ENCODE peak calls at places on chromosome X, in eight cellular contexts. One of them, this sample, is unnamed.

GRCh38 chrX:16771483-16772398 is 14.5 kb upstream of the TXLNG start:
- DNase-seq in AG09319: no peak
- DNase-seq in HS-5: peak; percentile 39
- DNase-seq in NCI-H187: no peak
- DNase-seq in activated T-cell treated with anti-CD3 and anti-CD28 coated beads for 1 hour: no peak
- DNase-seq in endothelial cell: peak; percentile 2
- DNase-seq in ACHN: peak; percentile 3
- DNase-seq in NCI-H748 treated with DMSO at 0.1 percent for 48 hours: no peak
- DNase-seq in this sample: peak; percentile 44

GRCh38 chrX:7158468-7158990 is 10.6 kb upstream of the PUDP start:
- DNase-seq in AG09319: no peak
- DNase-seq in activated T-cell treated with anti-CD3 and anti-CD28 coated beads for 1 hour: no peak
- DNase-seq in NCI-H748 treated with DMSO at 0.1 percent for 48 hours: no peak
- DNase-seq in endothelial cell: no peak
- DNase-seq in HS-5: no peak
- DNase-seq in NCI-H187: no peak
- DNase-seq in ACHN: peak; percentile 3
- DNase-seq in this sample: no peak

GRCh38 chrX:148599404-148599803 is 99.0 kb downstream of the AFF2 start:
- DNase-seq in HS-5: no peak
- DNase-seq in activated T-cell treated with anti-CD3 and anti-CD28 coated beads for 1 hour: no peak
- DNase-seq in AG09319: no peak
- DNase-seq in endothelial cell: no peak
- DNase-seq in NCI-H187: no peak
- DNase-seq in NCI-H748 treated with DMSO at 0.1 percent for 48 hours: no peak
- DNase-seq in ACHN: no peak
- DNase-seq in this sample: no peak

GRCh38 chrX:135513140-135513535 is 7.3 kb upstream of the INTS6L start:
- DNase-seq in activated T-cell treated with anti-CD3 and anti-CD28 coated beads for 1 hour: no peak
- DNase-seq in HS-5: no peak
- DNase-seq in endothelial cell: no peak
- DNase-seq in NCI-H748 treated with DMSO at 0.1 percent for 48 hours: no peak
- DNase-seq in AG09319: no peak
- DNase-seq in ACHN: no peak
- DNase-seq in NCI-H187: no peak
- DNase-seq in this sample: no peak

GRCh38 chrX:54640721-54641120 is 110.7 kb downstream of the GNL3L start:
- DNase-seq in ACHN: no peak
- DNase-seq in NCI-H187: no peak
- DNase-seq in endothelial cell: no peak
- DNase-seq in NCI-H748 treated with DMSO at 0.1 percent for 48 hours: no peak
- DNase-seq in activated T-cell treated with anti-CD3 and anti-CD28 coated beads for 1 hour: no peak
- DNase-seq in AG09319: peak; percentile 10
- DNase-seq in HS-5: no peak
- DNase-seq in this sample: no peak

GRCh38 chrX:53605004-53605403 is 81.5 kb downstream of the HUWE1 start:
- DNase-seq in NCI-H748 treated with DMSO at 0.1 percent for 48 hours: no peak
- DNase-seq in AG09319: no peak
- DNase-seq in activated T-cell treated with anti-CD3 and anti-CD28 coated beads for 1 hour: no peak
- DNase-seq in endothelial cell: no peak
- DNase-seq in HS-5: no peak
- DNase-seq in NCI-H187: no peak
- DNase-seq in ACHN: no peak
- DNase-seq in this sample: no peak

GRCh38 chrX:129980540-129981206 is 1.8 kb upstream of the BCORL1 start:
- DNase-seq in HS-5: no peak
- DNase-seq in ACHN: peak; percentile 37
- DNase-seq in endothelial cell: no peak
- DNase-seq in AG09319: no peak
- DNase-seq in NCI-H187: no peak
- DNase-seq in activated T-cell treated with anti-CD3 and anti-CD28 coated beads for 1 hour: no peak
- DNase-seq in NCI-H748 treated with DMSO at 0.1 percent for 48 hours: no peak
- DNase-seq in this sample: peak; percentile 82

GRCh38 chrX:72492499-72492898 is 80.1 kb downstream of the HDAC8 start:
- DNase-seq in NCI-H187: no peak
- DNase-seq in AG09319: no peak
- DNase-seq in endothelial cell: no peak
- DNase-seq in HS-5: no peak
- DNase-seq in ACHN: no peak
- DNase-seq in activated T-cell treated with anti-CD3 and anti-CD28 coated beads for 1 hour: no peak
- DNase-seq in NCI-H748 treated with DMSO at 0.1 percent for 48 hours: no peak
- DNase-seq in this sample: no peak

GRCh38 chrX:85836868-85837267 is 210.5 kb downstream of the CHM start:
- DNase-seq in activated T-cell treated with anti-CD3 and anti-CD28 coated beads for 1 hour: no peak
- DNase-seq in NCI-H748 treated with DMSO at 0.1 percent for 48 hours: no peak
- DNase-seq in endothelial cell: no peak
- DNase-seq in NCI-H187: no peak
- DNase-seq in HS-5: no peak
- DNase-seq in ACHN: peak; percentile 6
- DNase-seq in AG09319: peak; percentile 3
- DNase-seq in this sample: no peak

GRCh38 chrX:119784747-119785446 is 6.5 kb downstream of the RPL39 start:
- DNase-seq in NCI-H187: no peak
- DNase-seq in endothelial cell: peak; percentile 39
- DNase-seq in ACHN: peak; percentile 19
- DNase-seq in AG09319: no peak
- DNase-seq in HS-5: no peak
- DNase-seq in activated T-cell treated with anti-CD3 and anti-CD28 coated beads for 1 hour: peak; percentile 14
- DNase-seq in NCI-H748 treated with DMSO at 0.1 percent for 48 hours: no peak
- DNase-seq in this sample: peak; percentile 47

GRCh38 chrX:1391370-1391706 is 575 bp downstream of the SLC25A6 start:
- DNase-seq in NCI-H187: no peak
- DNase-seq in ACHN: no peak
- DNase-seq in HS-5: peak; percentile 46
- DNase-seq in AG09319: no peak
- DNase-seq in activated T-cell treated with anti-CD3 and anti-CD28 coated beads for 1 hour: no peak
- DNase-seq in endothelial cell: peak; percentile 97
- DNase-seq in NCI-H748 treated with DMSO at 0.1 percent for 48 hours: no peak
- DNase-seq in this sample: peak; percentile 97

GRCh38 chrX:118627084-118627758 is 100.2 kb upstream of the IL13RA1 start:
- DNase-seq in NCI-H187: no peak
- DNase-seq in AG09319: no peak
- DNase-seq in HS-5: no peak
- DNase-seq in NCI-H748 treated with DMSO at 0.1 percent for 48 hours: peak; percentile 39
- DNase-seq in endothelial cell: no peak
- DNase-seq in ACHN: peak; percentile 0
- DNase-seq in activated T-cell treated with anti-CD3 and anti-CD28 coated beads for 1 hour: no peak
- DNase-seq in this sample: peak; percentile 18

GRCh38 chrX:100410901-100411801 is 1.1 kb upstream of the PCDH19 start:
- DNase-seq in endothelial cell: no peak
- DNase-seq in activated T-cell treated with anti-CD3 and anti-CD28 coated beads for 1 hour: no peak
- DNase-seq in NCI-H748 treated with DMSO at 0.1 percent for 48 hours: no peak
- DNase-seq in NCI-H187: no peak
- DNase-seq in AG09319: no peak
- DNase-seq in HS-5: no peak
- DNase-seq in ACHN: no peak
- DNase-seq in this sample: peak; percentile 33

GRCh38 chrX:124215786-124216185 is 116.7 kb upstream of the TEX13D start:
- DNase-seq in ACHN: no peak
- DNase-seq in NCI-H748 treated with DMSO at 0.1 percent for 48 hours: no peak
- DNase-seq in activated T-cell treated with anti-CD3 and anti-CD28 coated beads for 1 hour: no peak
- DNase-seq in NCI-H187: no peak
- DNase-seq in HS-5: no peak
- DNase-seq in AG09319: no peak
- DNase-seq in endothelial cell: no peak
- DNase-seq in this sample: no peak

GRCh38 chrX:131703646-131704045 is 159.8 kb downstream of the OR13H1 start:
- DNase-seq in endothelial cell: no peak
- DNase-seq in ACHN: no peak
- DNase-seq in NCI-H187: no peak
- DNase-seq in activated T-cell treated with anti-CD3 and anti-CD28 coated beads for 1 hour: no peak
- DNase-seq in AG09319: no peak
- DNase-seq in HS-5: no peak
- DNase-seq in NCI-H748 treated with DMSO at 0.1 percent for 48 hours: no peak
- DNase-seq in this sample: no peak

GRCh38 chrX:116732214-116732613 is 269.4 kb upstream of the CT83 start:
- DNase-seq in HS-5: no peak
- DNase-seq in NCI-H748 treated with DMSO at 0.1 percent for 48 hours: no peak
- DNase-seq in NCI-H187: no peak
- DNase-seq in endothelial cell: no peak
- DNase-seq in activated T-cell treated with anti-CD3 and anti-CD28 coated beads for 1 hour: no peak
- DNase-seq in AG09319: no peak
- DNase-seq in ACHN: no peak
- DNase-seq in this sample: no peak

GRCh38 chrX:44871114-44871645 is 1.8 kb upstream of the KDM6A start:
- DNase-seq in NCI-H187: no peak
- DNase-seq in ACHN: no peak
- DNase-seq in NCI-H748 treated with DMSO at 0.1 percent for 48 hours: no peak
- DNase-seq in AG09319: no peak
- DNase-seq in HS-5: no peak
- DNase-seq in endothelial cell: no peak
- DNase-seq in activated T-cell treated with anti-CD3 and anti-CD28 coated beads for 1 hour: no peak
- DNase-seq in this sample: no peak

GRCh38 chrX:17022205-17022604 is 75.7 kb downstream of the REPS2 start:
- DNase-seq in HS-5: no peak
- DNase-seq in NCI-H748 treated with DMSO at 0.1 percent for 48 hours: no peak
- DNase-seq in activated T-cell treated with anti-CD3 and anti-CD28 coated beads for 1 hour: no peak
- DNase-seq in NCI-H187: peak; percentile 34
- DNase-seq in ACHN: no peak
- DNase-seq in AG09319: peak; percentile 16
- DNase-seq in endothelial cell: no peak
- DNase-seq in this sample: no peak

GRCh38 chrX:115373308-115373707 is 83.8 kb downstream of the LUZP4 start:
- DNase-seq in AG09319: no peak
- DNase-seq in endothelial cell: no peak
- DNase-seq in NCI-H187: no peak
- DNase-seq in activated T-cell treated with anti-CD3 and anti-CD28 coated beads for 1 hour: no peak
- DNase-seq in HS-5: no peak
- DNase-seq in NCI-H748 treated with DMSO at 0.1 percent for 48 hours: no peak
- DNase-seq in ACHN: no peak
- DNase-seq in this sample: no peak

GRCh38 chrX:77447339-77448149 is at the start of gene FGF16:
- DNase-seq in HS-5: no peak
- DNase-seq in activated T-cell treated with anti-CD3 and anti-CD28 coated beads for 1 hour: no peak
- DNase-seq in ACHN: no peak
- DNase-seq in NCI-H748 treated with DMSO at 0.1 percent for 48 hours: no peak
- DNase-seq in AG09319: no peak
- DNase-seq in NCI-H187: no peak
- DNase-seq in endothelial cell: peak; percentile 16
- DNase-seq in this sample: peak; percentile 45

GRCh38 chrX:10579018-10579752 is 41.2 kb downstream of the MID1 start:
- DNase-seq in activated T-cell treated with anti-CD3 and anti-CD28 coated beads for 1 hour: no peak
- DNase-seq in NCI-H187: no peak
- DNase-seq in NCI-H748 treated with DMSO at 0.1 percent for 48 hours: peak; percentile 38
- DNase-seq in ACHN: peak; percentile 68
- DNase-seq in AG09319: no peak
- DNase-seq in endothelial cell: no peak
- DNase-seq in HS-5: peak; percentile 38
- DNase-seq in this sample: no peak

GRCh38 chrX:64782923-64783322 is 193.3 kb downstream of the ZC4H2 start:
- DNase-seq in HS-5: no peak
- DNase-seq in activated T-cell treated with anti-CD3 and anti-CD28 coated beads for 1 hour: no peak
- DNase-seq in NCI-H187: no peak
- DNase-seq in AG09319: no peak
- DNase-seq in NCI-H748 treated with DMSO at 0.1 percent for 48 hours: no peak
- DNase-seq in endothelial cell: no peak
- DNase-seq in ACHN: no peak
- DNase-seq in this sample: no peak

GRCh38 chrX:14832151-14832550 is 40.7 kb downstream of the FANCB start:
- DNase-seq in AG09319: no peak
- DNase-seq in NCI-H187: no peak
- DNase-seq in endothelial cell: no peak
- DNase-seq in HS-5: peak; percentile 22
- DNase-seq in ACHN: no peak
- DNase-seq in activated T-cell treated with anti-CD3 and anti-CD28 coated beads for 1 hour: no peak
- DNase-seq in NCI-H748 treated with DMSO at 0.1 percent for 48 hours: no peak
- DNase-seq in this sample: no peak

GRCh38 chrX:118497180-118497814 is 1.7 kb downstream of the DOCK11 start:
- DNase-seq in NCI-H748 treated with DMSO at 0.1 percent for 48 hours: no peak
- DNase-seq in NCI-H187: no peak
- DNase-seq in ACHN: no peak
- DNase-seq in activated T-cell treated with anti-CD3 and anti-CD28 coated beads for 1 hour: peak; percentile 2
- DNase-seq in endothelial cell: no peak
- DNase-seq in HS-5: no peak
- DNase-seq in AG09319: no peak
- DNase-seq in this sample: no peak

GRCh38 chrX:148691456-148691855 is 191.0 kb downstream of the AFF2 start:
- DNase-seq in AG09319: no peak
- DNase-seq in NCI-H187: no peak
- DNase-seq in NCI-H748 treated with DMSO at 0.1 percent for 48 hours: no peak
- DNase-seq in activated T-cell treated with anti-CD3 and anti-CD28 coated beads for 1 hour: no peak
- DNase-seq in HS-5: no peak
- DNase-seq in endothelial cell: no peak
- DNase-seq in ACHN: no peak
- DNase-seq in this sample: no peak

GRCh38 chrX:153807976-153808375 is 13.5 kb downstream of the SSR4 start:
- DNase-seq in NCI-H748 treated with DMSO at 0.1 percent for 48 hours: no peak
- DNase-seq in NCI-H187: no peak
- DNase-seq in activated T-cell treated with anti-CD3 and anti-CD28 coated beads for 1 hour: no peak
- DNase-seq in ACHN: no peak
- DNase-seq in AG09319: no peak
- DNase-seq in endothelial cell: no peak
- DNase-seq in HS-5: no peak
- DNase-seq in this sample: no peak

GRCh38 chrX:1661048-1661921 is 46.4 kb downstream of the ASMT start:
- DNase-seq in activated T-cell treated with anti-CD3 and anti-CD28 coated beads for 1 hour: peak; percentile 84
- DNase-seq in AG09319: no peak
- DNase-seq in HS-5: no peak
- DNase-seq in NCI-H748 treated with DMSO at 0.1 percent for 48 hours: no peak
- DNase-seq in ACHN: no peak
- DNase-seq in endothelial cell: no peak
- DNase-seq in NCI-H187: no peak
- DNase-seq in this sample: no peak

GRCh38 chrX:48890934-48891401 is 6.6 kb downstream of the TIMM17B start:
- DNase-seq in HS-5: no peak
- DNase-seq in ACHN: peak; percentile 4
- DNase-seq in endothelial cell: peak; percentile 10
- DNase-seq in NCI-H187: no peak
- DNase-seq in NCI-H748 treated with DMSO at 0.1 percent for 48 hours: no peak
- DNase-seq in activated T-cell treated with anti-CD3 and anti-CD28 coated beads for 1 hour: no peak
- DNase-seq in AG09319: no peak
- DNase-seq in this sample: peak; percentile 65

GRCh38 chrX:107467271-107467670 is 17.8 kb downstream of the FRMPD3 start:
- DNase-seq in ACHN: no peak
- DNase-seq in NCI-H187: no peak
- DNase-seq in HS-5: no peak
- DNase-seq in endothelial cell: no peak
- DNase-seq in activated T-cell treated with anti-CD3 and anti-CD28 coated beads for 1 hour: no peak
- DNase-seq in NCI-H748 treated with DMSO at 0.1 percent for 48 hours: no peak
- DNase-seq in AG09319: no peak
- DNase-seq in this sample: no peak

GRCh38 chrX:71143508-71143907 is 1.1 kb upstream of the NLGN3 start:
- DNase-seq in HS-5: no peak
- DNase-seq in activated T-cell treated with anti-CD3 and anti-CD28 coated beads for 1 hour: no peak
- DNase-seq in NCI-H748 treated with DMSO at 0.1 percent for 48 hours: no peak
- DNase-seq in ACHN: no peak
- DNase-seq in endothelial cell: no peak
- DNase-seq in NCI-H187: no peak
- DNase-seq in AG09319: no peak
- DNase-seq in this sample: no peak

This sample was measured in SK-N-SH.